ENCODE peak calls at places on chromosomes 12 and 14, in ten cellular contexts. E, T, G, Y, O, C, R, S, I and L are unnamed samples.

GRCh38 chr14:51424041-51424440 is 184.0 kb downstream of the TMX1 start:
- DNase-seq in E (no peak), T (no peak), G (no peak), Y (no peak), O (no peak), C (no peak), R (no peak), S (no peak), I (no peak), L (no peak)

GRCh38 chr12:23631991-23632390 is 317.5 kb downstream of the SOX5 start:
- DNase-seq in E (no peak), T (peak; percentile 29), G (no peak), Y (no peak), O (peak; percentile 23), C (no peak), R (no peak), S (no peak), I (no peak), L (no peak)

GRCh38 chr12:5102261-5102789 is 58.6 kb downstream of the KCNA5 start:
- DNase-seq in E (no peak), T (no peak), G (no peak), Y (peak; percentile 61), O (peak; percentile 94), C (no peak), R (no peak), S (no peak), I (peak; percentile 79), L (peak; percentile 78)

GRCh38 chr14:88430976-88431375 is 45.5 kb downstream of the SPATA7 start:
- DNase-seq in E (no peak), T (no peak), G (no peak), Y (no peak), O (no peak), C (no peak), R (no peak), S (no peak), I (no peak), L (no peak)

GRCh38 chr12:39902823-39903222 is 203.1 kb downstream of the SLC2A13 start:
- DNase-seq in E (no peak), T (no peak), G (no peak), Y (no peak), O (no peak), C (no peak), R (no peak), S (no peak), I (no peak), L (no peak)

GRCh38 chr14:22524784-22525161 is 64.3 kb downstream of the DAD1 start:
- DNase-seq in E (peak; percentile 33), T (no peak), G (no peak), Y (no peak), O (peak; percentile 45), C (no peak), R (no peak), S (no peak), I (no peak), L (no peak)

GRCh38 chr12:27176765-27177164 is 67.3 kb upstream of the STK38L start:
- DNase-seq in E (peak; percentile 94), T (peak; percentile 73), G (no peak), Y (no peak), O (peak; percentile 80), C (no peak), R (no peak), S (no peak), I (peak; percentile 81), L (no peak)

GRCh38 chr14:68842298-68842697 is 49.4 kb upstream of the ZFP36L1 start:
- DNase-seq in E (no peak), T (no peak), G (no peak), Y (no peak), O (peak; percentile 28), C (no peak), R (no peak), S (no peak), I (no peak), L (no peak)

GRCh38 chr12:120534203-120534702 is at the start of gene RNF10:
- DNase-seq in E (peak; percentile 94), T (peak; percentile 45), G (peak; percentile 88), Y (peak; percentile 59), O (peak; percentile 86), C (peak; percentile 65), R (peak; percentile 82), S (no peak), I (peak; percentile 70), L (no peak)

GRCh38 chr12:120534703-120535655 is 823 bp downstream of the RNF10 start:
- DNase-seq in E (peak; percentile 89), T (peak; percentile 22), G (peak; percentile 72), Y (peak; percentile 55), O (peak; percentile 92), C (peak; percentile 66), R (peak; percentile 41), S (no peak), I (peak; percentile 77), L (no peak)

GRCh38 chr12:120532701-120533238 is 1.4 kb upstream of the RNF10 start:
- DNase-seq in E (no peak), T (no peak), G (no peak), Y (no peak), O (no peak), C (no peak), R (no peak), S (no peak), I (no peak), L (no peak)

GRCh38 chr12:120528861-120529525 is at the start of gene COQ5:
- DNase-seq in E (peak; percentile 87), T (peak; percentile 61), G (peak; percentile 92), Y (peak; percentile 52), O (peak; percentile 83), C (peak; percentile 90), R (peak; percentile 89), S (no peak), I (peak; percentile 91), L (no peak)

DNA sequence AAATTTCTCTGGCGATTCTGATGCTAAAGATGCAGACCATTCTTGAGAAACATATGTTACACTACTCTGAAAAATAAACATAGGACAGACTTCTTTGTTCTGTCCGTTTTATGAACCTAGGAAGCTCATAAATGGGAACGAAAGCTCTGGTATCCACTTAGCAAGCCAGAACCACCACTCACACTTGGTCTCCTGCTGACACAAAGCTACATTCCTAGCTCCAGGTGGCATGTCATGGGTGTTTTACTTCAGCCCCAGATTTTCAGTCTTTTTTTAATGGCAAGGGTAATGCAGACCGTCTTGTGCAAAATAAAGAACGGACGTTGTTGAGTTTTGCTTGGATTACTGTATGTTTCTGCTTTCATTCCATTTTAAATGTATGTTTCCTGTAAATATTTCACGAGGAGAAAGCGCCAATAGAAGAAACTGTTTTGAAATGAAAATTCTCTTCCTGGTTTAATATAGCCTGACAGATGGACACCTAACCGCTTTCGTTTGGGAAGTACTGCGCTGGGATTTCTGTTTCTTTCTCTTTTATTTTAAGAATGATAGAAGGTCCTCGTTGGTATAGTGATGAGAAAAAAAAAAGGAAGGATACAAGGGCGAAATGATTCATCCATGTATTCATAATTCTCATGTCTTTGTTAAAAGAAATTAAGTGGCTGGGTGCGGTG is 820 bp upstream of the COQ5 start:
- DNase-seq in E (peak; percentile 71), T (peak; percentile 36), G (peak; percentile 55), Y (no peak), O (peak; percentile 33), C (no peak), R (no peak), S (no peak), I (peak; percentile 32), L (no peak)
- TF ChIP-seq CTCF in E (peak; percentile 47), T (peak; percentile 41), G (no peak), Y (peak; percentile 26), O (no peak), C (no peak), R (no peak), S (peak; percentile 38), I (no peak), L (peak; percentile 15)

GRCh38 chr12:6691473-6691872 is 2.3 kb upstream of the ZNF384 start:
- DNase-seq in E (no peak), T (no peak), G (no peak), Y (no peak), O (peak; percentile 74), C (no peak), R (no peak), S (no peak), I (peak; percentile 12), L (peak; percentile 63)

GRCh38 chr12:6688543-6688999 is 604 bp downstream of the ZNF384 start:
- DNase-seq in E (no peak), T (no peak), G (peak; percentile 35), Y (no peak), O (peak; percentile 13), C (no peak), R (peak; percentile 36), S (no peak), I (peak; percentile 2), L (no peak)

GRCh38 chr12:6685814-6686213 is 3.4 kb downstream of the ZNF384 start:
- DNase-seq in E (no peak), T (no peak), G (no peak), Y (no peak), O (no peak), C (no peak), R (no peak), S (no peak), I (no peak), L (no peak)

GRCh38 chr12:6692888-6693287 is 3.7 kb upstream of the ZNF384 start:
- DNase-seq in E (no peak), T (no peak), G (no peak), Y (no peak), O (no peak), C (no peak), R (no peak), S (no peak), I (no peak), L (no peak)

GRCh38 chr12:6689000-6689882 is at the start of gene ZNF384:
- DNase-seq in E (peak; percentile 97), T (peak; percentile 98), G (peak; percentile 98), Y (peak; percentile 98), O (peak; percentile 99), C (peak; percentile 87), R (peak; percentile 98), S (peak; percentile 95), I (peak; percentile 98), L (peak; percentile 93)
- TF ChIP-seq CTCF in E (no peak), T (peak; percentile 22), G (peak; percentile 19), Y (peak; percentile 34), O (no peak), C (no peak), R (peak; percentile 37), S (no peak), I (peak; percentile 43), L (no peak)

GRCh38 chr12:117430246-117430645 is 68.8 kb upstream of the NOS1 start:
- DNase-seq in E (no peak), T (no peak), G (no peak), Y (no peak), O (no peak), C (no peak), R (no peak), S (no peak), I (no peak), L (no peak)

GRCh38 chr12:117438809-117439208 is 77.4 kb upstream of the NOS1 start:
- DNase-seq in E (no peak), T (no peak), G (no peak), Y (no peak), O (no peak), C (no peak), R (peak; percentile 37), S (no peak), I (no peak), L (no peak)

GRCh38 chr12:117439531-117440001 is 78.1 kb upstream of the NOS1 start:
- DNase-seq in E (no peak), T (no peak), G (no peak), Y (no peak), O (no peak), C (peak; percentile 48), R (peak; percentile 93), S (no peak), I (no peak), L (no peak)

GRCh38 chr12:117433878-117434277 is 72.5 kb upstream of the NOS1 start:
- DNase-seq in E (no peak), T (no peak), G (no peak), Y (no peak), O (no peak), C (no peak), R (no peak), S (no peak), I (no peak), L (no peak)
- TF ChIP-seq CTCF in E (no peak), T (no peak), G (no peak), Y (no peak), O (no peak), C (no peak), R (no peak), S (no peak), I (no peak), L (no peak)

GRCh38 chr12:88577537-88577936 is 2.7 kb downstream of the KITLG start:
- DNase-seq in E (peak; percentile 60), T (no peak), G (peak; percentile 23), Y (no peak), O (no peak), C (no peak), R (no peak), S (no peak), I (no peak), L (no peak)
- TF ChIP-seq CTCF in E (no peak), T (peak; percentile 56), G (peak; percentile 13), Y (no peak), O (no peak), C (peak; percentile 28), R (no peak), S (peak; percentile 37), I (peak; percentile 18), L (no peak)